ENCODE peak calls at places on chromosomes 5 and 9, in nine cellular contexts. X is psoas muscle; D is effector memory CD4-positive, alpha-beta T cell; Z is cardiac fibroblast; Q is naive thymus-derived CD4-positive, alpha-beta T cell; J is foreskin fibroblast; U is heart right ventricle; O is uterus; B is lung. T is an unnamed sample.

GRCh38 chr5:116990010-116990409 is 415.4 kb upstream of the SEMA6A start:
- DNase-seq in U (no peak), J (no peak), X (no peak), Q (no peak), D (no peak), Z (no peak), B (no peak), O (no peak), T (no peak)

GRCh38 chr9:130195638-130196037 is 23.4 kb downstream of the NCS1 start:
- DNase-seq in Z (no peak), X (no peak), D (no peak), U (no peak), B (no peak), J (no peak), Q (no peak), O (no peak), T (no peak)

GRCh38 chr5:61809651-61810050 is 477.6 kb downstream of the ZSWIM6 start:
- DNase-seq in Z (no peak), O (no peak), D (no peak), X (no peak), U (no peak), B (no peak), J (no peak), Q (no peak), T (no peak)

GRCh38 chr5:111914957-111915356 is 158.0 kb upstream of the NREP start:
- DNase-seq in J (peak), Z (no peak), B (no peak), X (no peak), O (no peak), U (no peak), Q (no peak), D (no peak), T (peak)

GRCh38 chr9:128635266-128636023 is 21.2 kb downstream of the DYNC2I2 start:
- DNase-seq in J (peak), B (peak), Z (peak), O (peak), D (no peak), Q (no peak), U (peak), X (peak), T (peak)

GRCh38 chr5:174229640-174230350 is 184.3 kb downstream of the NSG2 start:
- DNase-seq in J (peak), U (peak), Z (no peak), B (no peak), D (no peak), X (no peak), O (no peak), Q (no peak), T (peak)

GRCh38 chr5:55096860-55097259 is 5.6 kb upstream of the GZMA start:
- DNase-seq in X (no peak), B (no peak), U (no peak), Q (no peak), O (no peak), J (no peak), Z (no peak), D (no peak), T (no peak)

GRCh38 chr5:77145666-77146065 is 58.6 kb upstream of the ZBED3 start:
- DNase-seq in B (no peak), J (peak), O (no peak), Q (no peak), X (no peak), Z (peak), D (no peak), U (no peak), T (peak)

GRCh38 chr5:168886153-168886552 is 307.0 kb upstream of the PANK3 start:
- DNase-seq in B (no peak), X (no peak), O (no peak), Z (no peak), D (no peak), U (no peak), Q (no peak), J (no peak), T (no peak)

GRCh38 chr9:132946216-132946615 is 1.8 kb upstream of the TSC1 start:
- DNase-seq in X (no peak), Q (no peak), D (no peak), O (no peak), B (no peak), Z (no peak), J (peak), U (no peak), T (no peak)

GRCh38 chr9:2317591-2317990 is 302.4 kb downstream of the SMARCA2 start:
- DNase-seq in O (no peak), D (no peak), Q (no peak), U (no peak), B (no peak), J (peak), X (no peak), Z (no peak), T (peak)

GRCh38 chr9:92764381-92764987 is at the start of gene BICD2:
- DNase-seq in Z (no peak), U (no peak), X (no peak), Q (no peak), O (peak), J (no peak), D (no peak), B (peak), T (no peak)

GRCh38 chr9:21252727-21253547 is 13.1 kb upstream of the IFNA14 start:
- DNase-seq in O (no peak), X (peak), Q (no peak), J (peak), D (no peak), Z (peak), U (peak), B (peak), T (peak)

GRCh38 chr9:137745541-137745991 is 126.8 kb downstream of the EHMT1 start:
- DNase-seq in U (no peak), J (no peak), O (no peak), X (peak), Z (no peak), D (no peak), Q (no peak), B (no peak), T (no peak)

GRCh38 chr9:99259231-99259918 is 37.3 kb downstream of the SEC61B start:
- DNase-seq in J (peak), X (peak), Q (peak), Z (peak), D (peak), B (peak), O (peak), U (peak), T (peak)

GRCh38 chr9:17578911-17579793 is at the start of gene SH3GL2:
- DNase-seq in O (peak), X (peak), B (peak), J (peak), D (no peak), Z (peak), U (peak), Q (no peak), T (peak)

GRCh38 chr5:55226027-55226933 is 835 bp downstream of the MCIDAS start:
- DNase-seq in Z (peak), U (no peak), O (no peak), D (no peak), X (no peak), J (peak), Q (no peak), B (no peak), T (peak)

GRCh38 chr5:173456751-173457171 is 128.5 kb upstream of the STC2 start:
- DNase-seq in U (no peak), Z (peak), J (peak), Q (no peak), B (no peak), O (no peak), X (no peak), D (no peak), T (peak)

GRCh38 chr5:108238936-108239887 is 142.7 kb downstream of the FBXL17 start:
- DNase-seq in U (no peak), Q (no peak), B (no peak), Z (no peak), D (no peak), X (no peak), J (no peak), O (no peak), T (no peak)

GRCh38 chr9:129225815-129226214 is 47.8 kb upstream of the IER5L start:
- DNase-seq in B (no peak), J (peak), O (peak), X (peak), D (peak), Q (no peak), Z (peak), U (peak), T (peak)

GRCh38 chr5:15574806-15575205 is 74.8 kb downstream of the FBXL7 start:
- DNase-seq in D (no peak), O (no peak), B (no peak), Z (peak), X (no peak), J (peak), Q (no peak), U (no peak), T (peak)

GRCh38 chr5:179613460-179614071 is 9.9 kb downstream of the HNRNPH1 start:
- DNase-seq in J (peak), Q (no peak), Z (no peak), X (no peak), O (no peak), U (no peak), B (no peak), D (peak), T (no peak)

GRCh38 chr5:88942967-88943291 is 59.9 kb upstream of the MEF2C start:
- DNase-seq in U (no peak), O (no peak), D (no peak), X (no peak), J (no peak), Z (no peak), B (no peak), Q (no peak), T (no peak)

GRCh38 chr9:2755285-2755684 is 38.0 kb downstream of the KCNV2 start:
- DNase-seq in Z (no peak), O (no peak), U (no peak), B (no peak), X (no peak), J (no peak), D (no peak), Q (no peak), T (no peak)

GRCh38 chr5:132816083-132816482 is 3.0 kb downstream of the SOWAHA start:
- DNase-seq in Z (no peak), B (no peak), Q (no peak), X (no peak), J (no peak), D (no peak), U (no peak), O (no peak), T (no peak)

GRCh38 chr5:36407396-36407795 is 105.7 kb upstream of the RANBP3L start:
- DNase-seq in Z (no peak), B (no peak), D (no peak), X (no peak), J (peak), O (no peak), U (no peak), Q (no peak), T (no peak)

GRCh38 chr9:21679432-21679831 is 123.0 kb upstream of the MTAP start:
- DNase-seq in D (no peak), U (no peak), J (peak), B (no peak), X (no peak), O (no peak), Z (peak), Q (no peak), T (peak)

GRCh38 chr9:89234186-89234585 is 55.6 kb upstream of the SHC3 start:
- DNase-seq in J (no peak), D (no peak), Z (no peak), O (no peak), B (no peak), Q (no peak), U (no peak), X (no peak), T (no peak)

GRCh38 chr5:161804263-161804662 is 43.7 kb upstream of the GABRA1 start:
- DNase-seq in Z (no peak), B (no peak), Q (no peak), J (no peak), D (no peak), U (no peak), O (no peak), X (no peak), T (no peak)

GRCh38 chr5:128015978-128016377 is 67.6 kb upstream of the SLC12A2 start:
- DNase-seq in J (peak), O (no peak), Q (no peak), Z (no peak), D (no peak), X (no peak), U (no peak), B (no peak), T (peak)

GRCh38 chr9:129568560-129569505 is 52.1 kb downstream of the C9orf50 start:
- DNase-seq in B (no peak), U (peak), O (peak), Z (peak), Q (no peak), J (peak), X (peak), D (no peak), T (no peak)

GRCh38 chr9:34659592-34660253 is 2.7 kb downstream of the CCL27 start:
- DNase-seq in D (no peak), X (no peak), Q (no peak), Z (no peak), U (no peak), J (no peak), B (no peak), O (no peak), T (no peak)

GRCh38 chr5:172769598-172770373 is 1.2 kb downstream of the DUSP1 start:
- DNase-seq in X (peak), U (no peak), D (no peak), Z (peak), O (peak), Q (peak), J (no peak), B (no peak), T (peak)

GRCh38 chr5:112034614-112035013 is 277.6 kb upstream of the NREP start:
- DNase-seq in J (no peak), U (no peak), Q (no peak), B (no peak), D (no peak), Z (no peak), X (no peak), O (no peak), T (no peak)

GRCh38 chr5:80181618-80182211 is 74.1 kb downstream of the SERINC5 start:
- DNase-seq in J (peak), O (peak), B (peak), X (no peak), D (peak), Z (peak), Q (no peak), U (no peak), T (peak)

GRCh38 chr5:8865686-8866374 is 680.0 kb downstream of the SEMA5A start:
- DNase-seq in B (no peak), X (no peak), U (no peak), Z (no peak), J (no peak), O (no peak), D (no peak), Q (no peak), T (no peak)

GRCh38 chr5:76717222-76718083 is 1.5 kb downstream of the F2R start:
- DNase-seq in O (no peak), J (no peak), D (no peak), X (no peak), Z (peak), B (no peak), U (no peak), Q (no peak), T (no peak)

GRCh38 chr9:105535920-105536668 is 21.8 kb upstream of the FKTN start:
- DNase-seq in U (no peak), Q (no peak), Z (no peak), J (no peak), O (no peak), X (no peak), D (no peak), B (no peak), T (no peak)

GRCh38 chr9:105531530-105531929 is 26.4 kb upstream of the FKTN start:
- DNase-seq in Q (no peak), U (no peak), Z (no peak), X (no peak), B (no peak), O (no peak), J (no peak), D (no peak), T (peak)
- H3K4me3 ChIP-seq in Q (no peak), U (no peak), Z (no peak), X (no peak), B (no peak), O (no peak), J (no peak), D (no peak), T (no peak)

GRCh38 chr5:150189728-150190502 is at the start of gene SLC6A7:
- DNase-seq in D (no peak), B (no peak), Q (no peak), Z (no peak), U (no peak), X (no peak), O (no peak), J (no peak), T (no peak)
- H3K4me3 ChIP-seq in D (no peak), B (no peak), Q (no peak), Z (no peak), U (peak), X (peak), O (no peak), J (no peak), T (no peak)

GRCh38 chr5:79112703-79113058 is 1.1 kb downstream of the BHMT start:
- DNase-seq in Q (no peak), X (no peak), O (no peak), D (no peak), B (no peak), J (no peak), Z (no peak), U (no peak), T (no peak)

GRCh38 chr5:79111960-79112702 is 522 bp downstream of the BHMT start:
- DNase-seq in X (no peak), Q (no peak), J (peak), U (no peak), B (no peak), D (no peak), O (no peak), Z (no peak), T (no peak)

GRCh38 chr5:79108792-79109191 is 2.8 kb upstream of the BHMT start:
- DNase-seq in J (no peak), X (no peak), B (no peak), O (no peak), D (no peak), Z (no peak), U (no peak), Q (no peak), T (no peak)

GRCh38 chr5:79109527-79110492 is 1.8 kb upstream of the BHMT start:
- DNase-seq in Q (no peak), B (no peak), J (no peak), O (no peak), D (no peak), X (peak), U (no peak), Z (no peak), T (no peak)

GRCh38 chr5:79111387-79111959 is at the start of gene BHMT:
- DNase-seq in D (no peak), X (no peak), J (no peak), Z (no peak), O (no peak), Q (no peak), U (no peak), B (no peak), T (no peak)
- H3K4me3 ChIP-seq in D (no peak), X (no peak), J (peak), Z (no peak), O (no peak), Q (no peak), U (peak), B (peak), T (no peak)

GRCh38 chr9:70954126-70954525 is 167.3 kb downstream of the TRPM3 start:
- DNase-seq in O (no peak), Z (peak), J (peak), D (no peak), X (no peak), U (no peak), Q (no peak), B (no peak), T (peak)
- H3K4me3 ChIP-seq in O (no peak), Z (no peak), J (no peak), D (no peak), X (no peak), U (no peak), Q (no peak), B (no peak), T (no peak)

GRCh38 chr9:74036549-74037231 is 460.4 kb upstream of the RORB start:
- DNase-seq in U (no peak), Q (no peak), D (no peak), J (no peak), X (no peak), B (no peak), O (no peak), Z (peak), T (peak)

GRCh38 chr9:74037274-74037673 is 459.9 kb upstream of the RORB start:
- DNase-seq in D (no peak), B (no peak), U (no peak), O (no peak), Q (no peak), X (no peak), J (no peak), Z (no peak), T (no peak)

GRCh38 chr9:74035786-74036185 is 461.3 kb upstream of the RORB start:
- DNase-seq in D (no peak), Z (no peak), U (no peak), B (no peak), X (no peak), O (no peak), J (peak), Q (no peak), T (no peak)

GRCh38 chr9:74032421-74032820 is 464.7 kb upstream of the RORB start:
- DNase-seq in O (no peak), U (no peak), B (no peak), Q (no peak), J (no peak), X (no peak), D (no peak), Z (no peak), T (no peak)
- H3K4me3 ChIP-seq in O (no peak), U (no peak), B (no peak), Q (no peak), J (no peak), X (no peak), D (no peak), Z (no peak), T (no peak)

GRCh38 chr5:68915079-68915478 is 178.7 kb upstream of the SLC30A5 start:
- DNase-seq in Z (no peak), B (no peak), O (no peak), J (no peak), X (no peak), U (no peak), Q (no peak), D (no peak), T (no peak)

GRCh38 chr5:68911840-68912690 is 181.7 kb upstream of the SLC30A5 start:
- DNase-seq in Z (peak), U (peak), D (no peak), O (no peak), J (peak), Q (no peak), B (no peak), X (no peak), T (peak)
- H3K4me3 ChIP-seq in Z (no peak), U (no peak), D (no peak), O (no peak), J (no peak), Q (no peak), B (no peak), X (no peak), T (no peak)

GRCh38 chr9:684055-684949 is 157.2 kb upstream of the DMRT1 start:
- DNase-seq in Q (no peak), O (no peak), U (no peak), B (no peak), J (peak), D (no peak), X (no peak), Z (peak), T (peak)
- H3K4me3 ChIP-seq in Q (no peak), O (peak), U (no peak), B (no peak), J (peak), D (no peak), X (peak), Z (no peak), T (peak)

GRCh38 chr5:58490397-58491072 is 700 bp upstream of the GAPT start:
- DNase-seq in Q (no peak), D (no peak), Z (no peak), O (no peak), J (no peak), U (no peak), X (no peak), B (no peak), T (no peak)

GRCh38 chr5:58496488-58496887 is 5.3 kb downstream of the GAPT start:
- DNase-seq in D (no peak), J (no peak), Q (no peak), Z (no peak), X (no peak), U (no peak), O (no peak), B (no peak), T (no peak)

GRCh38 chr5:58493136-58493535 is 1.9 kb downstream of the GAPT start:
- DNase-seq in O (no peak), D (no peak), X (no peak), Q (no peak), U (no peak), Z (no peak), B (no peak), J (no peak), T (no peak)

GRCh38 chr5:58491216-58491892 is at the start of gene GAPT:
- DNase-seq in D (no peak), O (no peak), X (no peak), Q (no peak), B (no peak), Z (no peak), J (no peak), U (no peak), T (no peak)
- H3K4me3 ChIP-seq in D (no peak), O (no peak), X (no peak), Q (no peak), B (no peak), Z (no peak), J (no peak), U (no peak), T (no peak)

DNA sequence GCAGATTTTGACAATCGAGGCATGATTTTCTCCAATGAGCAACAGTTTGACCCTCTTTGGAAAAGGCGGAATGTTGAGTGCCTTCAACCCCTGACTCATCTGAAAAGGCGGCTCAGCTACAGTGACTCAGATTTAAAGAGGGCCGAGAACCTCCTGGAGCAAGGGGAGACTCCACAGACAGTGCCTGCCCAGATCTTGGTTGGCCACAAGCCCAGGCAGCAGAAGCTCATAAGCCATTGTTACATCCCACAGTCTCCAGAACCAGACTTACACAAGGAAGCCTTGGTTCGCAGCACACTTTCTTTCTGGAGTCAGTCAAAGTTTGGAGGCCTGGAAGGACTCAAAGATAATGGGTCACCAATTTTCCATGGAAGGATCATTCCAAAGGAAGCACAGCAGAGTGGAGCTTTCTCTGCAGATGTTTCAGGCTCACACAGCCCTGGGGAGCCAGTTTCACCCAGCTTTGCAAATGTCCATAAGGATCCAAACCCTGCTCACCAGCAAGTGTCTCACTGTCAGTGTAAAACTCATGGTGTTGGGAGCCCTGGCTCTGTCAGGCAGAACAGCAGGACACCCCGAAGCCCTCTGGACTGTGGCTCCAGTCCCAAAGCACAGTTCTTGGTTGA is 13.6 kb downstream of the PTPDC1 start:
- DNase-seq in J (peak), B (no peak), D (no peak), U (no peak), O (peak), X (no peak), Q (no peak), Z (peak), T (peak)
- H3K4me3 ChIP-seq in J (no peak), B (no peak), D (no peak), U (no peak), O (no peak), X (no peak), Q (no peak), Z (no peak), T (no peak)

T was measured in fibroblast of villous mesenchyme.